ENCODE peak calls at places on chromosomes 4 and X, in ten cellular contexts. G, D, O, K, E, T, A, F, W and H are unnamed samples.
A peak's percentile ranks its signal among the peaks of the same experiment; 100 is the strongest.

GRCh38 chr4:15690020-15690809 is 8.6 kb downstream of the FAM200B start:
- DNase-seq in G (no peak), D (no peak), O (no peak), K (peak; percentile 96), E (peak; percentile 76), T (peak; percentile 93), A (peak; percentile 88), F (no peak), W (peak; percentile 95), H (no peak)

GRCh38 chr4:83516042-83516772 is 19.7 kb upstream of the GPAT3 start:
- DNase-seq in G (no peak), D (no peak), O (no peak), K (peak; percentile 20), E (no peak), T (peak; percentile 80), A (peak; percentile 69), F (no peak), W (peak; percentile 63), H (no peak)

GRCh38 chr4:111323496-111323895 is 700.6 kb upstream of the PITX2 start:
- DNase-seq in G (no peak), D (no peak), O (no peak), K (peak; percentile 67), E (no peak), T (peak; percentile 67), A (peak; percentile 51), F (no peak), W (peak; percentile 66), H (no peak)

GRCh38 chr4:144674711-144675110 is 28.8 kb downstream of the HHIP start:
- DNase-seq in G (no peak), D (no peak), O (no peak), K (no peak), E (no peak), T (no peak), A (no peak), F (no peak), W (no peak), H (no peak)

GRCh38 chr4:26687728-26688127 is 103.8 kb downstream of the TBC1D19 start:
- DNase-seq in G (no peak), D (no peak), O (no peak), K (peak; percentile 90), E (no peak), T (peak; percentile 94), A (peak; percentile 84), F (no peak), W (peak; percentile 87), H (no peak)

GRCh38 chrX:96843566-96843965 is 40.1 kb upstream of the RPA4 start:
- DNase-seq in G (no peak), D (no peak), O (no peak), K (peak; percentile 50), E (peak; percentile 67), T (no peak), A (peak; percentile 0), F (peak; percentile 35), W (no peak), H (no peak)

GRCh38 chr4:40245794-40246546 is 49.1 kb downstream of the RHOH start:
- DNase-seq in G (no peak), D (no peak), O (no peak), K (no peak), E (no peak), T (no peak), A (no peak), F (peak; percentile 36), W (no peak), H (no peak)

GRCh38 chr4:85302193-85302736 is 172.7 kb upstream of the ARHGAP24 start:
- DNase-seq in G (no peak), D (no peak), O (no peak), K (no peak), E (peak; percentile 7), T (no peak), A (no peak), F (no peak), W (no peak), H (no peak)

GRCh38 chr4:86818211-86818610 is 31.0 kb downstream of the SLC10A6 start:
- DNase-seq in G (no peak), D (no peak), O (no peak), K (peak; percentile 56), E (no peak), T (peak; percentile 58), A (no peak), F (no peak), W (peak; percentile 49), H (no peak)

GRCh38 chr4:94826206-94826605 is 68.5 kb downstream of the BMPR1B start:
- DNase-seq in G (no peak), D (no peak), O (no peak), K (peak; percentile 13), E (no peak), T (no peak), A (no peak), F (no peak), W (no peak), H (no peak)

DNA sequence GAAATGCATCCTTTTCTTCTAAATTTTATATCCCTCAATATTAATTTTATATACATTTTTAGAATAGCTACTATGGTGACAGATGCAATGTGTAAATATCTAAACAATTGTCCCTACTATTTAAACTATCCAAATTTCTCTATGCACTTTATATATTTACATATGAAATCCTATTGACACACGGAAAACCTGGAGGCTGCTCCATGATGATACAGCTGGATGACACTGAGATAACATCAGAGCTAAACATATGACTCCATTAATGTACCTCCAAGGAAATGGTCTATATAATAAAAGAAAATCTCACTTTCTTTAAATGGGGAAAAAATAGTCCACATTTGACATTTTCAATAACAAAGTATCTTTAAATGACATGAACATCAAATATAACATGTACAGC is 43.7 kb downstream of the DDX60 start:
- DNase-seq in G (no peak), D (no peak), O (no peak), K (no peak), E (no peak), T (no peak), A (no peak), F (no peak), W (no peak), H (no peak)
- TF ChIP-seq CTCF in G (no peak), D (no peak), O (no peak), K (no peak), E (no peak), T (no peak), A (no peak), F (no peak), W (no peak), H (no peak)

GRCh38 chrX:64205441-64205734 is at the start of gene AMER1:
- DNase-seq in G (no peak), D (no peak), O (no peak), K (no peak), E (no peak), T (no peak), A (no peak), F (no peak), W (no peak), H (no peak)

GRCh38 chrX:64204252-64204651 is 1.3 kb downstream of the AMER1 start:
- DNase-seq in G (no peak), D (no peak), O (peak; percentile 17), K (no peak), E (peak; percentile 47), T (peak; percentile 1), A (no peak), F (peak; percentile 10), W (peak; percentile 1), H (peak; percentile 2)

GRCh38 chrX:64204701-64205440 is 637 bp downstream of the AMER1 start:
- DNase-seq in G (peak; percentile 29), D (no peak), O (peak; percentile 19), K (peak; percentile 35), E (peak; percentile 44), T (peak; percentile 19), A (no peak), F (peak; percentile 28), W (peak; percentile 30), H (peak; percentile 6)

GRCh38 chrX:64206556-64207162 is 1.2 kb upstream of the AMER1 start:
- DNase-seq in G (no peak), D (no peak), O (peak; percentile 36), K (peak; percentile 30), E (peak; percentile 28), T (peak; percentile 55), A (no peak), F (no peak), W (no peak), H (no peak)

DNA sequence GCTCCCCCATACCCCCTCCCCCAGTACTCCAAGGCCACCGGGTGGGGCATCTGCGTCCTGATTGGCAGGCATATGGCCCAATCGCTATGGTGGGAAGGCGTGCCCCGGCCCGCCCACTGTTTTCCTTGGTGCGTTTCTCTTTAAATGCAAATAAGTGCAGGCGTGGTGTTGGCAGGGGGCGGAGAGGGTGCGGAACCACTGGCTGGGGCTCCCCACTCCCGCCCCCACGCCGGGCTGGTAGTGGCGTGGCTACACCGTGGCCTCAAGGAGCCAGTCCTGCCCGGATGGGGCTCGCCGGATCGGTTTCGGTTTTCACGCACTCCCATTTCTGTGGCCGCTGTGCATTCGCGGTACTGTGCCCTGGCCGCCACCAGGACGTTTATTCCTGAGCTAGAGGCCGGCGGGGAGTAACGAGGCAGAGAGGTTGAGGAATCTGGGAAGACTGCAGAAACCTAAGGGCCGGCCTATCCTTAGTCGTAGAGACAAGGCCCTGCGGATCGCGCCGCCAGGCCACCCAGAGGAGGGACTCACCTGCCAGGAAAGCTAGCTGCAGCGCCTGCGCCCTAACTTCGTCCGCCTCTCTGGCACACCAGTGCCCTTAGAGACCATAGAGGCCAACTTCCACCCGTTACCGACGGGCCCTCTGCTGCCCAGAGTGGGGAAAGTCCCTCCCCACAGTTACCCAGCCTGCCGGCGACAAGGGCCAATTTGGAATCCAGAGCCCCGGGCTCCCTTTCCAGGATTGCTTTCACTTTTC is 405 bp upstream of the AMER1 start:
- DNase-seq in G (peak; percentile 92), D (peak; percentile 95), O (peak; percentile 93), K (peak; percentile 93), E (peak; percentile 90), T (peak; percentile 87), A (peak; percentile 56), F (peak; percentile 89), W (peak; percentile 92), H (peak; percentile 83)
- TF ChIP-seq CTCF in G (no peak), D (peak; percentile 26), O (peak; percentile 41), K (peak; percentile 2), E (peak; percentile 17), T (no peak), A (no peak), F (no peak), W (peak; percentile 12), H (peak; percentile 30)

DNA sequence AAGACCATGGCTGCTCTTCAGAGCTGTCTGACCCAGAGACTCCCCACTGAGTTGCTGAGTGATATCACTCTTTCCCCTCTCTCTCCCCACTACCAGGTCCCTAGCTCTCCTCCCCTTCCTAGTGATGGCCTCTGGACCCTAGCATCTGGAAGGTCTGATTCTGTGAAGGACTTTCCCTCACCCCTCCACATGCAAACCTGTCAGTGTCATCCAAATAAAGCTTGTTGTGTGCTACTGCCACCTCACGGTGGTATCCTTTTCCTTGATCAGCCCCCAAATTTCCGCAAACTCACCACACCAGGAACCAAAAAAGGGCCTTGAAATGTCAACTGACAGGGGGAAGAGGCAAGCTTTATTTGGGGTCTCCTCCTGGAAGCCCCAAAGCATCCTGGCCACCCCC is 500.2 kb downstream of the IDS start:
- DNase-seq in G (no peak), D (no peak), O (no peak), K (no peak), E (peak; percentile 13), T (no peak), A (no peak), F (peak; percentile 9), W (no peak), H (no peak)
- TF ChIP-seq CTCF in G (no peak), D (no peak), O (no peak), K (peak; percentile 6), E (peak; percentile 42), T (peak; percentile 10), A (no peak), F (no peak), W (no peak), H (no peak)

DNA sequence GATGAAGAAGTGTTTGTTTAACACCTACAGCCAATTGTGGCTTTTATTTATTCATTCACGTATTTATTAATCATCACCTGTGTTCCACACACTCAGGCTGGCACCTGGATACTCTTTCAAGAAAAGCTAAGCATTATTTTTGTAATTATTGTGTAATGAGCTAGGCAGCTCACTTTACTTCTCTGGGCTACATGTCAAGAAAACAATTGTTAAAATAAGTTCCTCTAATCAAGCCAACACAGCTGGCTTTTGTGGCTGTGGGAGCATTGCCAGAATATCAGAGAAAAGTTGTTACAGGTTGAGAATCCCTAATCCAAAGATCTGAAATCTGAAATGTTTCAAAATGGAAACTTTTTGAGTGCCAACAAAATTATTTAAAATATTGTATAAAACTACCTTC is 68.7 kb downstream of the CEP44 start:
- DNase-seq in G (no peak), D (no peak), O (no peak), K (peak; percentile 29), E (no peak), T (no peak), A (no peak), F (no peak), W (no peak), H (no peak)
- TF ChIP-seq CTCF in G (no peak), D (no peak), O (no peak), K (no peak), E (no peak), T (no peak), A (no peak), F (no peak), W (no peak), H (no peak)